ENCODE peak calls at places on chromosomes 1 and 21, in six cellular contexts. O is IMR-90, L is H9, D is H1, P is neuronal stem cell, Q is mesenchymal stem cell. B is an unnamed sample.

GRCh38 chr1:17404820-17405219 is 32.8 kb downstream of the PADI6 start:
- DNase-seq in D (no peak), O (no peak), P (no peak), L (no peak), Q (no peak), B (no peak)

GRCh38 chr1:43376723-43377235 is 9.0 kb upstream of the ELOVL1 start:
- DNase-seq in D (no peak), L (no peak), O (no peak), P (no peak), Q (no peak), B (no peak)

GRCh38 chr1:29478046-29478791 is 241.9 kb downstream of the PTPRU start:
- DNase-seq in L (peak; percentile 79), P (peak; percentile 40), Q (no peak), O (no peak), D (peak; percentile 70), B (no peak)

GRCh38 chr1:85692730-85693314 is 15.4 kb downstream of the ZNHIT6 start:
- DNase-seq in Q (peak; percentile 66), O (peak; percentile 78), D (no peak), L (no peak), P (no peak), B (peak; percentile 62)

GRCh38 chr21:28633803-28634572 is 358.7 kb downstream of the LTN1 start:
- DNase-seq in P (no peak), Q (peak; percentile 46), O (peak; percentile 95), L (no peak), D (no peak), B (no peak)

GRCh38 chr1:61277129-61277801 is 194.9 kb downstream of the NFIA start:
- DNase-seq in P (no peak), O (no peak), D (no peak), L (no peak), Q (no peak), B (no peak)

GRCh38 chr1:185441608-185442007 is 124.6 kb upstream of the IVNS1ABP start:
- DNase-seq in P (no peak), L (no peak), D (no peak), Q (peak; percentile 67), O (peak; percentile 74), B (peak; percentile 65)

GRCh38 chr1:36161656-36162531 is 5.9 kb downstream of the MAP7D1 start:
- DNase-seq in O (no peak), P (no peak), Q (peak; percentile 57), L (peak; percentile 55), D (no peak), B (peak; percentile 41)

GRCh38 chr1:10424034-10424433 is 6.2 kb upstream of the CENPS start:
- DNase-seq in Q (no peak), L (no peak), P (no peak), D (no peak), O (peak; percentile 65), B (no peak)

GRCh38 chr1:112026501-112026900 is 37.0 kb upstream of the KCND3 start:
- DNase-seq in O (no peak), P (no peak), Q (no peak), L (no peak), D (no peak), B (no peak)

GRCh38 chr1:24503870-24504523 is 1.4 kb downstream of the RCAN3 start:
- DNase-seq in O (no peak), L (no peak), D (no peak), Q (no peak), P (no peak), B (no peak)

GRCh38 chr1:27632387-27633297 is 2.3 kb downstream of the FGR start:
- DNase-seq in O (no peak), L (no peak), D (no peak), P (no peak), Q (no peak), B (no peak)

GRCh38 chr1:54323324-54323739 is 82.9 kb downstream of the SSBP3 start:
- DNase-seq in Q (no peak), D (no peak), O (no peak), P (no peak), L (peak; percentile 66), B (peak; percentile 99)

GRCh38 chr1:47709302-47710074 is 271.6 kb downstream of the FOXD2 start:
- DNase-seq in D (peak; percentile 78), L (peak; percentile 67), O (no peak), Q (peak; percentile 22), P (peak; percentile 78), B (no peak)

GRCh38 chr1:159960721-159961381 is 6.8 kb upstream of the SLAMF9 start:
- DNase-seq in Q (peak; percentile 2), D (no peak), O (peak; percentile 67), P (no peak), L (peak; percentile 21), B (no peak)

GRCh38 chr1:200837931-200838571 is 34.7 kb upstream of the GPR25 start:
- DNase-seq in L (no peak), Q (peak; percentile 43), O (peak; percentile 41), P (no peak), D (no peak), B (no peak)

GRCh38 chr1:79497193-79497773 is 490.8 kb upstream of the ADGRL4 start:
- DNase-seq in P (peak; percentile 20), O (peak; percentile 47), L (no peak), D (no peak), Q (peak; percentile 44), B (peak; percentile 31)

GRCh38 chr1:109788695-109789521 is 25.2 kb upstream of the EPS8L3 start:
- DNase-seq in L (peak; percentile 78), O (no peak), Q (peak; percentile 51), D (peak; percentile 56), P (no peak), B (no peak)

DNA sequence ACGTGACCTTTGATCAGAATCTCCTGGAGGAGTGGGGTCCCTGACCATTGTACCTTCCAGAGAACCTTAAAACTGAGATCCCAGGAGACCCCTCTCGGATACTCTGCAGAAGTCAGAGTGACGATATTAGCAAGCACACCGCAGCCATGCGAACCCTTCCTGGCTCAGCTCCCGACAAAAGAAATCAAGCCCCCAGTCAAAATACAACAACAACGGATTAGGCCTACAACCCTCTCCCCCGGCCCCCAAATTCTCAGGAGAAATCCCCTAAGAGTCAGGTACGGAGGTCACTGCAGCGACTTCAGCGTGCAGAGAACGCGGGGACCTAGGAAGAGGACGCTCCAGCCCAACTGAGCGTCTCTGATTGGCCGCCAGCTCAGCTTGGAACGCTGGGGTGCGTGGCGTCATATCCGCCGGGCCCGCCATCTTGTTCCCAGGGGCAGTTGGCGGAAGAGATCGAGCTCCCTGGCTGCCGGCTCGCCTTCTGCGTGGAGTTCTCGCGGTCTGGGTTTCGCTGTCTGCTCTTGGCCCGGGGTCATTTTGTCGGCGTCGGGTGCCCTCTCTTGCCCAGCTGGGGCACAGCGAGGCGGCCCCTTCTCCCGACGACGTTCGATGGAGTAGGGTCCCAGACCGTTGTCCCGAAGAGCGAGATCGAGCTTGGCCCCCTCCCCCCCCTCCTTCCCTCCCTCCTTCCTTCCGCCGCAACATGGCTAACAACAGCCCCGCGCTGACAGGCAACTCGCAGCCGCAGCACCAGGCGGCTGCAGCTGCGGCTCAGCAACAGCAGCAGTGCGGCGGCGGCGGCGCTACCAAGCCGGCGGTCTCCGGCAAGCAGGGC is at the start of gene PRPF38B:
- DNase-seq in P (peak; percentile 87), L (peak; percentile 94), O (peak; percentile 87), D (peak; percentile 91), Q (peak; percentile 94), B (peak; percentile 91)
- H3K27ac ChIP-seq in P (peak within 1 kb of the TSS; percentile 99), L (peak within 1 kb of the TSS; percentile 37), O (peak within 1 kb of the TSS; percentile 97), D (peak within 1 kb of the TSS; percentile 96), Q (peak within 1 kb of the TSS; percentile 95), B (peak within 1 kb of the TSS; percentile 99)

DNA sequence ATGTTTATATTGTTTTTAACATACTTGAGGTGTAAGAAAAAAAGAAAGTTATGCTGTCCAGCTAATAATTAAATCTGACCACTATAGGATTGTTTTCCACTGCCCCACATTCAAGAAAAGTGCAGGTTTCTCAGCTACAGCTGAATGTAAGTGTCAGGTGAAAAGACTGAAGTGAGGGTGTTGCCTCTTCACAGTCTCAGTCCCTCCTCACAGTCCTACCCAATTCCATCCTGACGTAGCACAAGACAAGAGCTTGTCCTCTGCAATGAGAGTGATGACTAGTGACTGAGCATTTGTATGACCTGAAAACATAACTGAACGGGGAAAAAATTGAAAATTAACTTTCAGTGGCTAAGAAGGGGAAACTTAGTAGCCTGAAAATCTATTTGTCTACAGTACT is 1039.5 kb downstream of the ADGRL2 start:
- DNase-seq in L (no peak), P (no peak), D (no peak), Q (no peak), O (no peak), B (no peak)
- H4K91ac ChIP-seq in L (no peak overlapping the region), P (no peak overlapping the region), D (no peak overlapping the region), Q (no peak overlapping the region), O (no peak overlapping the region), B (no peak overlapping the region)

DNA sequence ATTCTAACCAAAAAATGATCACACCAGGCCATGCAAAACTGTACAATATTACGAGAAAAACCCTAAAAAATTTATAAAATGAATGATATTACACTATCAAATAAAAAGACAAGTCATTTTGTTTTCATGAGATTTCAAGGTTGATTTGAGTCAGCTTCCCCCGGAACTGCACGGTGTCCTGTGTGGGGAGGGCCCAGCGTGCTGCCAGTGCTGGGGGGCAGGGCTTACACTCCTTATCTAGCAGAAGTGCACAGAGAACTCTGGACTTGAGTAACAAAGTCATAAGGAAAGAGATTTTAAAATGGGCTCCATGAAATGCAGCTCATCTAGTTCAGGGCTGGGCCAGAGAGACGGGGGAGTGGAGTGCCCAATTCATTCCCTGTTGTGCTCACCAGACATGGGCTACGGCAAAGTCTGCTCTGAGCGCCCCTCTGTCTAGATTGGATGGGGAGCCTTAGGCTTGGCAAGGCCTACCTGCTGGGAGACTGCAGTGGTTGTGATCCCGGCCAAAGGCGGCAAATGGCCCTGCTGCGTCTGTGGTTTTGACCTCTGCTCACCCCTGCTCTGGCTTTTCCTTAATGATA is 50.1 kb downstream of the COQ8A start:
- DNase-seq in P (no peak), D (no peak), O (no peak), Q (no peak), L (no peak), B (no peak)
- H3K27ac ChIP-seq in P (no peak overlapping the region), D (no peak overlapping the region), O (no peak overlapping the region), Q (no peak overlapping the region), L (no peak overlapping the region), B (no peak overlapping the region)

GRCh38 chr1:1621682-1622577 is 6.6 kb downstream of the MIB2 start:
- DNase-seq in P (no peak), D (no peak), Q (peak; percentile 38), O (peak; percentile 61), L (no peak), B (no peak)

GRCh38 chr1:1621173-1621661 is 5.9 kb downstream of the MIB2 start:
- DNase-seq in O (no peak), L (no peak), Q (no peak), P (no peak), D (no peak), B (no peak)

GRCh38 chr1:1619917-1620361 is 4.6 kb downstream of the MIB2 start:
- DNase-seq in D (peak; percentile 72), L (peak; percentile 78), P (no peak), O (no peak), Q (no peak), B (no peak)

GRCh38 chr1:1622578-1623094 is 7.3 kb downstream of the MIB2 start:
- DNase-seq in D (no peak), P (no peak), O (no peak), Q (no peak), L (no peak), B (no peak)

DNA sequence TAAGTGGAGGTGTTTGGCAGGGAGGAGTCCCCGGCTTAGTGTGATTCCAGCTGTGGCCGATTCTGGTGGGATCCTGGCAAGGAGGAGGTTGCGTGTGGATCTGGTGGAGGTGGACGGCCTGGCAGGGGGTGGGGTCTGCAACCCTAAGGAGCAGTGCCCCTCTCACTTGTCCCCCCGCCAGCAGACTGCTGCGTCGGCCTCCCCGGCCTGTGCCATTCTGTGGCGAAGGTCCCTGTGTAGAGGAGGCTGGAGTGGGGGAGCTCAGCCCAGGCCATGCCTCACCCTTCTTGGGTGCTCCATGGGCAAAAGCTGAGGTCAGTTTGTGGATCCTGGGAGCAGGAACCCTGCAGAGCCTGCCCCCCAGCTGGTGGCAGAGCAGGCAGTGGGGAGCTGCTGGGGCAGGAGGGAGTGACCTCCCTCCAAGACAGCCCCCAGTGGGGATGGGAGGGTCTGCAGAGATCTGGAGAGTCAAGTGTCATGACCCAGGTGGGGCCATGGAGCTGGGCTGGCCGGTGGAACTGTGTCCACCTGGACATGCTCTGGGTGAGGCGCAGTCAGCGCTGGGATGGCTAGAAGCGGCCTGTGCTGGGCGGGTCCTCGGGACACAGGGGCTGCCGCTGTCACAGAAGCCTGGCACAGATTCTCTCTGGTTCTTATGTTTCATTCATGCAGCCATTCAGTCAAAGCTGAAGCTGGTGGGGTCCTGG is 5.3 kb downstream of the MIB2 start:
- DNase-seq in P (no peak), Q (no peak), O (no peak), D (no peak), L (no peak), B (no peak)
- H4K91ac ChIP-seq in P (no peak overlapping the region), Q (no peak overlapping the region), O (no peak overlapping the region), D (no peak overlapping the region), L (no peak overlapping the region), B (no peak overlapping the region)

B was measured in trophoblast cell.